ENCODE peak calls at places on chromosomes 16 and 17, in five cellular contexts. X is lower leg skin, V is ELR, H is astrocyte of the spinal cord, Z is NCI-H446. N is an unnamed sample.

GRCh38 chr17:33169580-33170285 is 123.4 kb downstream of the ASIC2 start:
- DNase-seq in Z (no peak), X (no peak), V (no peak), H (peak), N (no peak)

GRCh38 chr17:41211845-41212466 is 14.5 kb upstream of the KRTAP9-2 start:
- DNase-seq in H (peak), X (no peak), Z (no peak), V (peak), N (no peak)

GRCh38 chr16:59324462-59324861 is 590.3 kb upstream of the GOT2 start:
- DNase-seq in Z (no peak), H (peak), V (peak), X (no peak), N (no peak)

GRCh38 chr17:34201767-34202166 is 53.3 kb upstream of the CCL2 start:
- DNase-seq in H (no peak), V (no peak), Z (no peak), X (no peak), N (no peak)

GRCh38 chr16:89096768-89097527 is 3.3 kb downstream of the ACSF3 start:
- DNase-seq in X (no peak), V (no peak), Z (no peak), H (no peak), N (no peak)

GRCh38 chr16:50102046-50102756 is 36.4 kb downstream of the HEATR3 start:
- DNase-seq in Z (no peak), X (no peak), H (peak), V (peak), N (no peak)

GRCh38 chr17:44095388-44095646 is 24.8 kb downstream of the G6PC3 start:
- DNase-seq in V (no peak), H (no peak), Z (no peak), X (no peak), N (no peak)

GRCh38 chr16:67399218-67399733 is 6.0 kb upstream of the TPPP3 start:
- DNase-seq in V (no peak), H (no peak), X (peak), Z (no peak), N (no peak)

GRCh38 chr17:6729531-6729930 is 16.4 kb upstream of the SLC13A5 start:
- DNase-seq in X (no peak), H (no peak), Z (no peak), V (no peak), N (no peak)

GRCh38 chr16:59611556-59611955 is 877.4 kb upstream of the GOT2 start:
- DNase-seq in V (peak), H (peak), X (no peak), Z (no peak), N (no peak)

GRCh38 chr17:3956983-3957382 is 7.3 kb downstream of the ATP2A3 start:
- DNase-seq in X (no peak), V (no peak), H (no peak), Z (no peak), N (no peak)